ENCODE peak calls at places on chromosomes 11 and 22, in six cellular contexts. One of them, this sample, is unnamed.

GRCh38 chr11:587546-587945 is 11.3 kb downstream of the PHRF1 start:
- DNase-seq in GM12878: no peak
- DNase-seq in HepG2: no peak
- DNase-seq in GM12891: no peak
- DNase-seq in K562: no peak
- DNase-seq in H1: no peak
- DNase-seq in this sample: no peak

GRCh38 chr11:129815596-129816461 is at the start of gene TMEM45B:
- DNase-seq in GM12878: no peak
- DNase-seq in HepG2: no peak
- DNase-seq in GM12891: no peak
- DNase-seq in K562: no peak
- DNase-seq in H1: peak; percentile 78
- DNase-seq in this sample: no peak

GRCh38 chr11:74278721-74279148 is 32.7 kb downstream of the P4HA3 start:
- DNase-seq in GM12878: no peak
- DNase-seq in HepG2: no peak
- DNase-seq in GM12891: no peak
- DNase-seq in K562: no peak
- DNase-seq in H1: no peak
- DNase-seq in this sample: no peak

GRCh38 chr22:33772793-33773192 is 147.5 kb downstream of the LARGE1 start:
- DNase-seq in GM12878: no peak
- DNase-seq in HepG2: no peak
- DNase-seq in GM12891: no peak
- DNase-seq in K562: no peak
- DNase-seq in H1: no peak
- DNase-seq in this sample: no peak

GRCh38 chr11:105862736-105863367 is 159.2 kb downstream of the MSANTD4 start:
- DNase-seq in GM12878: no peak
- DNase-seq in HepG2: peak; percentile 36
- DNase-seq in GM12891: no peak
- DNase-seq in K562: no peak
- DNase-seq in H1: no peak
- DNase-seq in this sample: no peak

GRCh38 chr11:63663809-63664208 is 7.4 kb downstream of the ATL3 start:
- DNase-seq in GM12878: no peak
- DNase-seq in HepG2: no peak
- DNase-seq in GM12891: no peak
- DNase-seq in K562: no peak
- DNase-seq in H1: no peak
- DNase-seq in this sample: no peak

GRCh38 chr22:19759459-19759993 is 1.1 kb upstream of the TBX1 start:
- DNase-seq in GM12878: no peak
- DNase-seq in HepG2: no peak
- DNase-seq in GM12891: no peak
- DNase-seq in K562: no peak
- DNase-seq in H1: no peak
- DNase-seq in this sample: no peak

GRCh38 chr11:124376280-124376679 is 8.0 kb downstream of the OR8B2 start:
- DNase-seq in GM12878: no peak
- DNase-seq in HepG2: no peak
- DNase-seq in GM12891: no peak
- DNase-seq in K562: no peak
- DNase-seq in H1: no peak
- DNase-seq in this sample: no peak

GRCh38 chr11:89293966-89294679 is 116.4 kb downstream of the TYR start:
- DNase-seq in GM12878: no peak
- DNase-seq in HepG2: no peak
- DNase-seq in GM12891: no peak
- DNase-seq in K562: no peak
- DNase-seq in H1: peak; percentile 71
- DNase-seq in this sample: no peak

GRCh38 chr22:22449819-22450218 is 58.7 kb downstream of the ZNF280B start:
- DNase-seq in GM12878: no peak
- DNase-seq in HepG2: no peak
- DNase-seq in GM12891: no peak
- DNase-seq in K562: no peak
- DNase-seq in H1: no peak
- DNase-seq in this sample: no peak

GRCh38 chr22:42285604-42286003 is 15.2 kb upstream of the TCF20 start:
- DNase-seq in GM12878: no peak
- DNase-seq in HepG2: no peak
- DNase-seq in GM12891: no peak
- DNase-seq in K562: no peak
- DNase-seq in H1: no peak
- DNase-seq in this sample: no peak

GRCh38 chr11:44595964-44596381 is 30.5 kb downstream of the CD82 start:
- DNase-seq in GM12878: no peak
- DNase-seq in HepG2: no peak
- DNase-seq in GM12891: no peak
- DNase-seq in K562: no peak
- DNase-seq in H1: no peak
- DNase-seq in this sample: no peak

GRCh38 chr11:64250875-64251721 is at the start of gene PLCB3:
- DNase-seq in GM12878: no peak
- DNase-seq in HepG2: no peak
- DNase-seq in GM12891: peak; percentile 92
- DNase-seq in K562: peak; percentile 92
- DNase-seq in H1: peak; percentile 86
- DNase-seq in this sample: peak; percentile 93

GRCh38 chr22:35971418-35972119 is 57.1 kb downstream of the RBFOX2 start:
- DNase-seq in GM12878: no peak
- DNase-seq in HepG2: peak; percentile 58
- DNase-seq in GM12891: no peak
- DNase-seq in K562: no peak
- DNase-seq in H1: no peak
- DNase-seq in this sample: no peak

GRCh38 chr22:30025187-30025586 is 55.1 kb upstream of the HORMAD2 start:
- DNase-seq in GM12878: no peak
- DNase-seq in HepG2: no peak
- DNase-seq in GM12891: no peak
- DNase-seq in K562: no peak
- DNase-seq in H1: no peak
- DNase-seq in this sample: no peak

GRCh38 chr11:87359401-87359800 is 321.7 kb downstream of the TMEM135 start:
- DNase-seq in GM12878: no peak
- DNase-seq in HepG2: no peak
- DNase-seq in GM12891: no peak
- DNase-seq in K562: no peak
- DNase-seq in H1: no peak
- DNase-seq in this sample: no peak

GRCh38 chr11:95611827-95612226 is 177.8 kb downstream of the FAM76B start:
- DNase-seq in GM12878: no peak
- DNase-seq in HepG2: no peak
- DNase-seq in GM12891: no peak
- DNase-seq in K562: no peak
- DNase-seq in H1: no peak
- DNase-seq in this sample: no peak

GRCh38 chr22:29266564-29267461 is 968 bp downstream of the RHBDD3 start:
- DNase-seq in GM12878: no peak
- DNase-seq in HepG2: no peak
- DNase-seq in GM12891: no peak
- DNase-seq in K562: no peak
- DNase-seq in H1: no peak
- DNase-seq in this sample: no peak

GRCh38 chr11:119470316-119471266 is 47.6 kb upstream of the THY1 start:
- DNase-seq in GM12878: no peak
- DNase-seq in HepG2: no peak
- DNase-seq in GM12891: no peak
- DNase-seq in K562: no peak
- DNase-seq in H1: peak; percentile 43
- DNase-seq in this sample: no peak

GRCh38 chr22:20940904-20941385 is 23.7 kb downstream of the CRKL start:
- DNase-seq in GM12878: no peak
- DNase-seq in HepG2: no peak
- DNase-seq in GM12891: no peak
- DNase-seq in K562: no peak
- DNase-seq in H1: no peak
- DNase-seq in this sample: no peak

GRCh38 chr11:102632026-102632425 is 6.9 kb upstream of the MMP20 start:
- DNase-seq in GM12878: no peak
- DNase-seq in HepG2: no peak
- DNase-seq in GM12891: no peak
- DNase-seq in K562: no peak
- DNase-seq in H1: no peak
- DNase-seq in this sample: no peak

GRCh38 chr11:23991140-23991539 is 505.7 kb upstream of the LUZP2 start:
- DNase-seq in GM12878: no peak
- DNase-seq in HepG2: no peak
- DNase-seq in GM12891: no peak
- DNase-seq in K562: no peak
- DNase-seq in H1: no peak
- DNase-seq in this sample: no peak

GRCh38 chr11:117898059-117898458 is 21.6 kb upstream of the FXYD6 start:
- DNase-seq in GM12878: no peak
- DNase-seq in HepG2: no peak
- DNase-seq in GM12891: no peak
- DNase-seq in K562: no peak
- DNase-seq in H1: no peak
- DNase-seq in this sample: no peak

GRCh38 chr11:10350341-10350740 is 45.5 kb downstream of the ADM start:
- DNase-seq in GM12878: no peak
- DNase-seq in HepG2: peak; percentile 77
- DNase-seq in GM12891: no peak
- DNase-seq in K562: no peak
- DNase-seq in H1: no peak
- DNase-seq in this sample: no peak

GRCh38 chr11:1836011-1836945 is 1.5 kb downstream of the SYT8 start:
- DNase-seq in GM12878: no peak
- DNase-seq in HepG2: no peak
- DNase-seq in GM12891: no peak
- DNase-seq in K562: no peak
- DNase-seq in H1: no peak
- DNase-seq in this sample: no peak

GRCh38 chr11:125494987-125495725 is 909 bp downstream of the FEZ1 start:
- DNase-seq in GM12878: no peak
- DNase-seq in HepG2: no peak
- DNase-seq in GM12891: peak; percentile 26
- DNase-seq in K562: no peak
- DNase-seq in H1: peak; percentile 81
- DNase-seq in this sample: no peak

GRCh38 chr11:60941371-60942119 is 10.4 kb downstream of the SLC15A3 start:
- DNase-seq in GM12878: no peak
- DNase-seq in HepG2: no peak
- DNase-seq in GM12891: no peak
- DNase-seq in K562: no peak
- DNase-seq in H1: no peak
- DNase-seq in this sample: no peak

GRCh38 chr11:45801723-45802315 is 3.1 kb upstream of the SLC35C1 start:
- DNase-seq in GM12878: no peak
- DNase-seq in HepG2: no peak
- DNase-seq in GM12891: no peak
- DNase-seq in K562: no peak
- DNase-seq in H1: peak; percentile 19
- DNase-seq in this sample: no peak

GRCh38 chr11:127182586-127183203 is 182.1 kb upstream of the KIRREL3 start:
- DNase-seq in GM12878: no peak
- DNase-seq in HepG2: no peak
- DNase-seq in GM12891: no peak
- DNase-seq in K562: no peak
- DNase-seq in H1: no peak
- DNase-seq in this sample: no peak

GRCh38 chr11:3136542-3137455 is 28.3 kb downstream of the OSBPL5 start:
- DNase-seq in GM12878: no peak
- DNase-seq in HepG2: no peak
- DNase-seq in GM12891: no peak
- DNase-seq in K562: no peak
- DNase-seq in H1: no peak
- DNase-seq in this sample: no peak
- TF ChIP-seq TAF1 in GM12878: no peak
- TF ChIP-seq TAF1 in HepG2: no peak
- TF ChIP-seq TAF1 in GM12891: no peak
- TF ChIP-seq TAF1 in K562: no peak
- TF ChIP-seq TAF1 in H1: no peak
- TF ChIP-seq TAF1 in this sample: no peak

GRCh38 chr11:12130180-12130980 is 20.0 kb downstream of the MICAL2 start:
- DNase-seq in GM12878: no peak
- DNase-seq in HepG2: no peak
- DNase-seq in GM12891: no peak
- DNase-seq in K562: no peak
- DNase-seq in H1: no peak
- DNase-seq in this sample: no peak
- TF ChIP-seq POLR2A in GM12878: no peak
- TF ChIP-seq POLR2A in HepG2: no peak
- TF ChIP-seq POLR2A in GM12891: no peak
- TF ChIP-seq POLR2A in K562: no peak
- TF ChIP-seq POLR2A in H1: no peak
- TF ChIP-seq POLR2A in this sample: no peak

GRCh38 chr22:23532756-23533155 is 47.3 kb downstream of the IGLL1 start:
- DNase-seq in GM12878: no peak
- DNase-seq in HepG2: no peak
- DNase-seq in GM12891: no peak
- DNase-seq in K562: no peak
- DNase-seq in H1: no peak
- DNase-seq in this sample: no peak

GRCh38 chr22:23533771-23534191 is 46.3 kb downstream of the IGLL1 start:
- DNase-seq in GM12878: no peak
- DNase-seq in HepG2: no peak
- DNase-seq in GM12891: no peak
- DNase-seq in K562: peak; percentile 45
- DNase-seq in H1: no peak
- DNase-seq in this sample: no peak

GRCh38 chr22:23531966-23532735 is 47.9 kb downstream of the IGLL1 start:
- DNase-seq in GM12878: no peak
- DNase-seq in HepG2: no peak
- DNase-seq in GM12891: no peak
- DNase-seq in K562: no peak
- DNase-seq in H1: no peak
- DNase-seq in this sample: no peak

GRCh38 chr22:23534201-23534850 is 45.8 kb downstream of the IGLL1 start:
- DNase-seq in GM12878: no peak
- DNase-seq in HepG2: no peak
- DNase-seq in GM12891: no peak
- DNase-seq in K562: no peak
- DNase-seq in H1: no peak
- DNase-seq in this sample: no peak

DNA sequence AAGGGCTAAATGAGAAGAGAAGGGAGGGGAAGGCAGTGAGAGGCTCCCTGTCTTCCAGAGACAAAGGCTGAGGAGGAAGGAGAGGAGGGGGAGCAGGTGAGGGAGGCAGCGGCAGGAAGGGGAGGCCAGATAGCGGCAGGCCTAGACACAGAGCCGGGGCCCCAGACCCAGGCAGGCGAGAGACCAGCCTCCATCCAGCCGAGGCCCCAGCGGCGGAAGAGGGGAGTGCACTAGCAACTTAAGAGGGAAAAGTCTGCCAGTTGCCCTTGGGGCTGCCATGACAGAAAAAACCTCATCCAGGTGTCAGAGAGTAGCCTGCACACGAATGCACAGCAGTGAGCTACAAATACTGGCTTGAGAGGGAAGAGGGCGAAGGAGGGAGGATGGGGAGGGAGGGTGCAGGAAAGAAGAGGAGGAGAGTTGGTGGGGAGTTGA is 46.7 kb downstream of the IGLL1 start:
- DNase-seq in GM12878: no peak
- DNase-seq in HepG2: peak; percentile 59
- DNase-seq in GM12891: peak; percentile 52
- DNase-seq in K562: peak; percentile 73
- DNase-seq in H1: peak; percentile 87
- DNase-seq in this sample: no peak
- TF ChIP-seq TAF1 in GM12878: no peak
- TF ChIP-seq TAF1 in HepG2: no peak
- TF ChIP-seq TAF1 in GM12891: no peak
- TF ChIP-seq TAF1 in K562: no peak
- TF ChIP-seq TAF1 in H1: no peak
- TF ChIP-seq TAF1 in this sample: no peak

GRCh38 chr11:65662802-65663633 is at the start of gene RELA:
- DNase-seq in GM12878: no peak
- DNase-seq in HepG2: peak; percentile 81
- DNase-seq in GM12891: peak; percentile 94
- DNase-seq in K562: peak; percentile 94
- DNase-seq in H1: peak; percentile 91
- DNase-seq in this sample: peak; percentile 92
- TF ChIP-seq POLR2A in GM12878: peak; percentile 79
- TF ChIP-seq POLR2A in HepG2: peak; percentile 53
- TF ChIP-seq POLR2A in GM12891: no peak
- TF ChIP-seq POLR2A in K562: peak; percentile 81
- TF ChIP-seq POLR2A in H1: no peak
- TF ChIP-seq POLR2A in this sample: peak; percentile 78